ENCODE peak calls at places on chromosomes 12 and 14, in four cellular contexts. One of them, this sample, is unnamed.

GRCh38 chr14:75979071-75979571 is 2.7 kb downstream of the TGFB3 start:
- DNase-seq in AG09309: no peak
- DNase-seq in A549: peak; percentile 17
- DNase-seq in fibroblast of mammary gland: peak; percentile 57
- DNase-seq in this sample: peak; percentile 24

GRCh38 chr12:113881588-113881987 is 84.5 kb downstream of the RBM19 start:
- DNase-seq in AG09309: no peak
- DNase-seq in fibroblast of mammary gland: no peak
- DNase-seq in A549: no peak
- DNase-seq in this sample: no peak

GRCh38 chr12:107895966-107896365 is 121.5 kb downstream of the ASCL4 start:
- DNase-seq in fibroblast of mammary gland: no peak
- DNase-seq in A549: no peak
- DNase-seq in AG09309: no peak
- DNase-seq in this sample: no peak

GRCh38 chr14:54599932-54600331 is 33.0 kb downstream of the SAMD4A start:
- DNase-seq in fibroblast of mammary gland: peak; percentile 37
- DNase-seq in A549: no peak
- DNase-seq in AG09309: no peak
- DNase-seq in this sample: peak; percentile 32

GRCh38 chr14:100619382-100620305 is 32.4 kb upstream of the BEGAIN start:
- DNase-seq in AG09309: no peak
- DNase-seq in fibroblast of mammary gland: no peak
- DNase-seq in A549: no peak
- DNase-seq in this sample: no peak

GRCh38 chr12:84874125-84874824 is 38.3 kb downstream of the SLC6A15 start:
- DNase-seq in AG09309: peak; percentile 28
- DNase-seq in A549: peak; percentile 62
- DNase-seq in fibroblast of mammary gland: peak; percentile 76
- DNase-seq in this sample: peak; percentile 69

GRCh38 chr12:65637150-65637549 is 187.1 kb upstream of the HMGA2 start:
- DNase-seq in A549: no peak
- DNase-seq in fibroblast of mammary gland: no peak
- DNase-seq in AG09309: no peak
- DNase-seq in this sample: no peak

GRCh38 chr12:10829994-10830393 is 3.8 kb upstream of the TAS2R10 start:
- DNase-seq in A549: no peak
- DNase-seq in AG09309: no peak
- DNase-seq in fibroblast of mammary gland: no peak
- DNase-seq in this sample: no peak

GRCh38 chr14:101176535-101177205 is 273.1 kb upstream of the RTL1 start:
- DNase-seq in fibroblast of mammary gland: no peak
- DNase-seq in AG09309: no peak
- DNase-seq in A549: no peak
- DNase-seq in this sample: no peak

GRCh38 chr12:51183816-51184215 is 10.9 kb upstream of the TFCP2 start:
- DNase-seq in fibroblast of mammary gland: peak; percentile 14
- DNase-seq in AG09309: no peak
- DNase-seq in A549: no peak
- DNase-seq in this sample: peak; percentile 54

DNA sequence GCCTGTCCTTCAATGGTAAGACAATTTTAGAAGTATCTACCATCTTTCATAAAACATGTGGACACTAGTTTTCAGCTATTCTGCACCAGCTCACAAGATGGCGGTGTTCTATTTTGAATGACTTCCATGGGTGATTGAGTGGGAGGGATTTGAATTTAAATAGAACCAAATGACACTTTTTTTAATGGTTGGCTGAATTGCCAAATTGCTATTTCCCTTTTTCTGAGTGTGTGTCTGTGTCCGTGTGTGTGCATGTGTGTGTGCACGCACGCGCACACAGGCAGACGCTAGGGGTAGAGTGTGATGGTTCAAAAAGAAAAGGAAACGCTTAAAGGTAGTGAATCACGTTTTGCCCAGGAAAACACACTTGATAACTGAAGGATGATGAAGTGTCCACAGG is 362.6 kb downstream of the DAD1 start:
- DNase-seq in fibroblast of mammary gland: no peak
- DNase-seq in A549: peak; percentile 19
- DNase-seq in AG09309: no peak
- DNase-seq in this sample: no peak
- TF ChIP-seq CTCF in fibroblast of mammary gland: no peak
- TF ChIP-seq CTCF in A549: peak; percentile 11
- TF ChIP-seq CTCF in AG09309: peak; percentile 4
- TF ChIP-seq CTCF in this sample: no peak

GRCh38 chr14:86035882-86036281 is 505.9 kb downstream of the FLRT2 start:
- DNase-seq in AG09309: no peak
- DNase-seq in A549: peak; percentile 31
- DNase-seq in fibroblast of mammary gland: peak; percentile 41
- DNase-seq in this sample: peak; percentile 29
- TF ChIP-seq CTCF in AG09309: peak; percentile 30
- TF ChIP-seq CTCF in A549: no peak
- TF ChIP-seq CTCF in fibroblast of mammary gland: peak; percentile 56
- TF ChIP-seq CTCF in this sample: peak; percentile 29

DNA sequence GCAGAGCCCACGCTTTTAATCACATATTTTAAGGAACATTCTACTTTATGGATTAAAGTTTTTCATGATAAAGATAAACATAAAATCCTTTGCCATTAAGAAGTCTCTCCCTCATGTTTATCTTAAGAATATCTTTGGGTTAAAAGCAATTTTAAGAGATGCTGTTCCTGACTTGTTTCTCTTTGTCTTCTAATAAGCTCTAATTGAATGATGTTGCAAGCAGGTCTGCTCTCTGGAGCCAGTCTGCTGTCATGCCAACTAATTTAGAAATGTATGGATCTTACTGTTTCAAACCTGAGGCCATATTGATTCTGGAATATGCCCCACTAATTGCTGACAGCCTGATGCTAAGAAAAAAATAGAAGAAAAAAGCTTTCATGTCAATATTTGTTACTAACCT is 173.6 kb downstream of the TTC8 start:
- DNase-seq in A549: no peak
- DNase-seq in AG09309: no peak
- DNase-seq in fibroblast of mammary gland: no peak
- DNase-seq in this sample: no peak
- TF ChIP-seq CTCF in A549: no peak
- TF ChIP-seq CTCF in AG09309: no peak
- TF ChIP-seq CTCF in fibroblast of mammary gland: no peak
- TF ChIP-seq CTCF in this sample: no peak

DNA sequence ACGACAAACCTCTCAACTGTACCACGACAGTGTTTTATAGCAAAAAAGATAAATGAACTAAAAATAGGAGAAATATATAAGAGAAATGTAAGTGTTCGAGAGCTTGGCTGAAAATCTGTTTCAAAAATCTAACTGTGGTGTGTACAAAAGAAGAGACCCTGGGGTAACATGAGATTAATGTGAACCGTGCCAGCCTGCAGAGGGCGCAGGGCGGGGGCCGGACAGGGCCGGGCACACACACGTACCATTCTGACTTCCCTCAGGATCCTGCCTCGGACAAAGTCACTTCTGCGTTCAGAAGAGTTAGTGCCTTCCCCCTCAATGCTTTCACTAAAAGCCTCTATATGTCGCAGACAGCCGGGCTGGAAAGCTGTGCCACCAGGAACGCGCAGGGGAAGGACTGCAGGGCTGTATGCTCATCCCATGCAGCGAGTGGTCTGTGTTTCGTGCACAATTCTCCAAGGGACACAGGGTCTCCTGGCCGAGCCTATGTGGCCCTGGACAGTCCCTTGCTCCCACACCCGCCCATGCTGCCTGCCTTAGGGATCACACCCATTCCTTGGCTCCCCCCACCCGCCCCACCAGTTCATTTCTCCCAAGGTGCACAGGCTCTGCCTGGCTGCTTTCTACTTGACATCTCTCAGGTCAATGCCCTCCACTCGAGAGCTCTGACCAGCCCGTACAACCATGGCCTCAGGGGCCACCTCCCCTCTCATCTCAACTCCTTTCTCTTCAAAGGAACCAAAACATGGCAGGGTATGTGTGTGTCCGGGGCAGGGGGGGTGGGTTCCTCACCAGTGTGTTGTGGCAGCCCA is 8.5 kb downstream of the CDCA4 start:
- DNase-seq in A549: peak; percentile 66
- DNase-seq in AG09309: no peak
- DNase-seq in fibroblast of mammary gland: no peak
- DNase-seq in this sample: no peak
- TF ChIP-seq CTCF in A549: peak; percentile 73
- TF ChIP-seq CTCF in AG09309: peak; percentile 30
- TF ChIP-seq CTCF in fibroblast of mammary gland: no peak
- TF ChIP-seq CTCF in this sample: peak; percentile 12

GRCh38 chr12:27810756-27811155 is 30.7 kb upstream of the MANSC4 start:
- DNase-seq in A549: no peak
- DNase-seq in fibroblast of mammary gland: no peak
- DNase-seq in AG09309: no peak
- DNase-seq in this sample: no peak

GRCh38 chr12:27808831-27809230 is 28.8 kb upstream of the MANSC4 start:
- DNase-seq in fibroblast of mammary gland: no peak
- DNase-seq in A549: no peak
- DNase-seq in AG09309: no peak
- DNase-seq in this sample: no peak

GRCh38 chr12:27802936-27803335 is 22.9 kb upstream of the MANSC4 start:
- DNase-seq in fibroblast of mammary gland: no peak
- DNase-seq in AG09309: no peak
- DNase-seq in A549: no peak
- DNase-seq in this sample: no peak

GRCh38 chr12:27805238-27805637 is 25.2 kb upstream of the MANSC4 start:
- DNase-seq in fibroblast of mammary gland: no peak
- DNase-seq in AG09309: no peak
- DNase-seq in A549: no peak
- DNase-seq in this sample: no peak

GRCh38 chr12:27807063-27807703 is 27.1 kb upstream of the MANSC4 start:
- DNase-seq in A549: no peak
- DNase-seq in fibroblast of mammary gland: no peak
- DNase-seq in AG09309: no peak
- DNase-seq in this sample: no peak
- TF ChIP-seq CTCF in A549: no peak
- TF ChIP-seq CTCF in fibroblast of mammary gland: no peak
- TF ChIP-seq CTCF in AG09309: no peak
- TF ChIP-seq CTCF in this sample: no peak

DNA sequence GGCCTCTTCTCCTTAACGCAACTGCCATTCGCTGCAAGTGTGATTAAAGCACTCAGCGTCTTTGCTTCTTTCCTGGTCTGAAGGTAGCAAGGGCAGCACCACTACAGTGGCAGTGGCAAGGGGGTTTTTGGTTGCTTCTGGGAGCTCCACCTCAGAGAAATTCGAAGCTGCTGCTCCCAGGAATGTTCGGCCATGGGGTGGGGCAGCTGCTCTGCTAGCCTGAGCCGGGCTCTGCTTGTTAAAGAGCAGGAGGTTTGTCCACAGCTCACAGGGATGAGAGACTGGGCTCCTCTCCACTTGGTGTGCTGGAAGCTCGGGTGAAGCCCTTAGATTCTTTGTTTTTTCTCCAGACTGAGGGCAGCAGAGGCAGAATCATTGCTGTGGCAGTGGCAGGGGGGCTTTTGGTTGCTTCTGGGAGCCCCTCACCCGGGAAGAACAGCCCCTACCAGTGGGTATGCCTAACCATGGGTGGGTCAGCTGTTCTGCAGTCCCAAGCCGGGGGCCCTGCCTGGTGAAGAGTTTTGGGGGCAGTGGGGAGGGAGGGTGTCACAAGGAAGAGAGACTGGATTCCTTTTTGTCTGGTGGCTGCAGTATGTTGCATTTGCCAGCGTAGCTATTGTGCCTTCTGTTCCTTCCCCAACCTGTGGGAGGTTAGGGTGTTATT is 340.2 kb downstream of the AEBP2 start:
- DNase-seq in A549: no peak
- DNase-seq in fibroblast of mammary gland: no peak
- DNase-seq in AG09309: no peak
- DNase-seq in this sample: peak; percentile 23
- TF ChIP-seq CTCF in A549: no peak
- TF ChIP-seq CTCF in fibroblast of mammary gland: no peak
- TF ChIP-seq CTCF in AG09309: peak; percentile 19
- TF ChIP-seq CTCF in this sample: no peak

DNA sequence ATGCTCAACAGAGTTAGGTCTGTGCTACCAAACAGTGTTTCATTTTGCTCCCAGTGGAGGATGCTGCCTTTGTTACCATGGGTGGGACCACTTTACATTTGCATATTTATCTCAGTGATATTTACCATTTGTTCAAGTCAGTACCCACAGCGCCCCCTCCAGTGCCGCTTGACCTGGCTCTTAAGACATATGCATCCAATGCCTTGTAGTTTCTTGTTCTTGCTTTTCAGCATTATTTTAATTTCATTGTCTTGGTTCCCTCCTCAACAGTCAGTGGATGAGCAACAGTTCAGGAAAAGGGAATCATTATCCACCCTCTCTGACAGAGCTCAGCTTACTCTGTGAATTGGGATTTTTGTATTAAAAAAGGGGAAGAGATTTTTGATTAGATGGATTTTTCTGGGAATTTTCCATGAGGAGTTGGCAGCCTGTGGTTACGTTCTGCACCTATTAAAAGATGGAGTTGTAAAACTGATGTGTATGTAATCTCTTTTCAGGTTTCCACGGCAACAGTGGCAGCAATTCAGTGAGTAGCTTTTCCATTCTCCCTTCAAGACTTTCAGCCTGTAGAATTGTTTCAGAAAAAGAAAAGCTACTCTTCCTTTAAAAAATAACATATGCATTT is 240.5 kb upstream of the DAAM1 start:
- DNase-seq in A549: peak; percentile 37
- DNase-seq in AG09309: no peak
- DNase-seq in fibroblast of mammary gland: peak; percentile 24
- DNase-seq in this sample: no peak
- TF ChIP-seq CTCF in A549: no peak
- TF ChIP-seq CTCF in AG09309: no peak
- TF ChIP-seq CTCF in fibroblast of mammary gland: peak; percentile 20
- TF ChIP-seq CTCF in this sample: no peak

GRCh38 chr14:61567838-61568571 is 127.3 kb upstream of the HIF1A start:
- DNase-seq in A549: no peak
- DNase-seq in fibroblast of mammary gland: no peak
- DNase-seq in AG09309: no peak
- DNase-seq in this sample: no peak
- TF ChIP-seq CTCF in A549: no peak
- TF ChIP-seq CTCF in fibroblast of mammary gland: no peak
- TF ChIP-seq CTCF in AG09309: no peak
- TF ChIP-seq CTCF in this sample: no peak

DNA sequence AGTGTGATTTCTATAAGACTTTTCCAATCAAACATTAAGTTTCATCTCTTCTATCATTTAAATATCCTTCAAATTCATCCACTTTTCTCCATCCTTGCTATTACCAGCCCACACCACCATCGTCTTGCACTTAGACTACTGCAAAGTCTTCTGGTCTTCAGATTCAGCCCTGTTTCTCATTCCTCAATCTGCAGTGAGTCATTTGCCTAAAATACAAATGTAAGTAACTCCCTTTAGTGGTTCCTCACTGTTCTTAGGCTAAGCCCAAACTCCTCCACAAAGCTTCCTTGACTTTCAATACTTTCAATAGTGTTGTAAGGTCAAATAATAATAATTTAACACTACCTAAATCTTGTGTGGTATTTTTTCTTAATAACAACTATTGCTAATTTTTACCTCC is 83.3 kb downstream of the PLEKHG7 start:
- DNase-seq in A549: no peak
- DNase-seq in fibroblast of mammary gland: peak; percentile 53
- DNase-seq in AG09309: no peak
- DNase-seq in this sample: no peak
- TF ChIP-seq CTCF in A549: no peak
- TF ChIP-seq CTCF in fibroblast of mammary gland: no peak
- TF ChIP-seq CTCF in AG09309: no peak
- TF ChIP-seq CTCF in this sample: no peak